ENCODE peak calls at places on chromosomes 5 and 9, in eight cellular contexts. Z is cardiac muscle cell, K is AG04450, G is heart right ventricle, L is BE2C, N is osteoblast, U is left ventricle myocardium inferior, E is astrocyte of the spinal cord. S is an unnamed sample.

GRCh38 chr9:134965421-134965820 is 47.7 kb upstream of the FCN1 start:
- DNase-seq in Z (no peak), K (no peak), G (no peak), L (no peak), N (peak; percentile 36), U (no peak), E (no peak), S (no peak)

GRCh38 chr5:74402553-74402952 is 238.0 kb downstream of the ENC1 start:
- DNase-seq in Z (no peak), K (no peak), G (no peak), L (no peak), N (peak; percentile 58), U (no peak), E (no peak), S (no peak)

GRCh38 chr5:16937023-16937379 is 913 bp upstream of the MYO10 start:
- DNase-seq in Z (no peak), K (no peak), G (no peak), L (no peak), N (no peak), U (no peak), E (no peak), S (no peak)

GRCh38 chr5:150535611-150536010 is 27.7 kb downstream of the NDST1 start:
- DNase-seq in Z (no peak), K (no peak), G (no peak), L (no peak), N (no peak), U (no peak), E (no peak), S (no peak)

GRCh38 chr5:122311400-122311887 is 593 bp upstream of the SNCAIP start:
- DNase-seq in Z (no peak), K (no peak), G (peak; percentile 8), L (no peak), N (peak; percentile 72), U (no peak), E (no peak), S (no peak)

GRCh38 chr5:147464211-147464610 is 45.7 kb downstream of the DPYSL3 start:
- DNase-seq in Z (peak; percentile 41), K (no peak), G (no peak), L (peak; percentile 52), N (no peak), U (no peak), E (no peak), S (no peak)

GRCh38 chr5:170111088-170111796 is 5.5 kb downstream of the FOXI1 start:
- DNase-seq in Z (no peak), K (no peak), G (no peak), L (no peak), N (no peak), U (no peak), E (no peak), S (no peak)

GRCh38 chr9:127778280-127779135 is at the start of gene SH2D3C:
- DNase-seq in Z (peak; percentile 61), K (no peak), G (peak; percentile 71), L (peak; percentile 62), N (no peak), U (peak; percentile 67), E (no peak), S (no peak)

GRCh38 chr5:113268232-113268631 is 166.6 kb downstream of the TSSK1B start:
- DNase-seq in Z (no peak), K (no peak), G (no peak), L (no peak), N (no peak), U (no peak), E (no peak), S (no peak)

GRCh38 chr9:36401179-36401740 is 1.2 kb upstream of the RNF38 start:
- DNase-seq in Z (peak; percentile 84), K (no peak), G (no peak), L (no peak), N (peak; percentile 97), U (no peak), E (peak; percentile 85), S (no peak)

GRCh38 chr5:116947691-116948528 is 373.3 kb upstream of the SEMA6A start:
- DNase-seq in Z (peak; percentile 50), K (no peak), G (peak; percentile 51), L (peak; percentile 82), N (no peak), U (peak; percentile 45), E (peak; percentile 30), S (no peak)

GRCh38 chr5:147859962-147860640 is 18.4 kb upstream of the SCGB3A2 start:
- DNase-seq in Z (no peak), K (no peak), G (no peak), L (no peak), N (no peak), U (no peak), E (no peak), S (no peak)

GRCh38 chr9:109013678-109014145 is 413 bp upstream of the CTNNAL1 start:
- DNase-seq in Z (no peak), K (no peak), G (no peak), L (no peak), N (no peak), U (no peak), E (no peak), S (no peak)

GRCh38 chr5:172870261-172870806 is 36.3 kb downstream of the ERGIC1 start:
- DNase-seq in Z (no peak), K (no peak), G (peak; percentile 83), L (no peak), N (peak; percentile 92), U (no peak), E (peak; percentile 94), S (peak; percentile 86)

GRCh38 chr5:172868436-172868923 is 34.4 kb downstream of the ERGIC1 start:
- DNase-seq in Z (no peak), K (no peak), G (no peak), L (no peak), N (no peak), U (no peak), E (peak; percentile 77), S (no peak)

GRCh38 chr5:172867761-172868435 is 33.8 kb downstream of the ERGIC1 start:
- DNase-seq in Z (no peak), K (no peak), G (no peak), L (no peak), N (no peak), U (no peak), E (no peak), S (no peak)

GRCh38 chr5:172869734-172870133 is 35.7 kb downstream of the ERGIC1 start:
- DNase-seq in Z (no peak), K (no peak), G (no peak), L (no peak), N (no peak), U (no peak), E (no peak), S (no peak)

DNA sequence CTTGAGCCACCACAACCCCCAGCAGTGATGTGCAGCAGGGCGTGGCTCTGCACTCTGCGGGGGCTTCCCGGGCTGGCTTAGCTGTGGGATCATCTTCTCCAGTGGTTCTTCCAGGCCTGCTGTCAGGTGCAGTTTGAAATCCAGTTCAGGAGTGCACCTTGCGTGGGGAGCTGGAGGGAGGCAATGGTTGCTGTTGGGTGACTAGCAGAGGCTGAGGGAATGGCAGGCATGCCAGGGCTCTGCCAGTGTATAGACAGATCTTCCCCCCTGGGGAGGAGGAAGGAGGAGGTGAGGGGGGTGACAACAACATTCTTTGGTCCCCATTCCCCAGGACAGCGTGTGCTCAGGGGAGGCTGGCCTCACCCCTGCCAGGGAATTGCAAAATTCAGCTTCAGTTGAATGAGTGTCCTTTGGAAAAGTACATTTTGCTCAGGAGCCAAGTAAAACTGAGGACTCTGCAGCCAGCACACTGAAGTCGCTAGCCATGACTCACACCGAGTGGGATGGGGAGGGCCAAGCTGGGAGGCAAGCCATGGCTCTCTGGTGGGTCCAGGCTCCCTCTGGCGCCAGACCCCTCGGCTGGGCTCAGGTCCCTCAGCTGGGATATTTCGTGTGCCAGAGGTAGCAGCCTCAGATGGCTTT is 35.0 kb downstream of the ERGIC1 start:
- DNase-seq in Z (no peak), K (no peak), G (peak; percentile 81), L (peak; percentile 53), N (peak; percentile 91), U (peak; percentile 81), E (peak; percentile 95), S (peak; percentile 72)
- TF ChIP-seq CTCF in Z (peak; percentile 56), K (peak; percentile 44), G (peak; percentile 48), L (peak; percentile 16), N (peak; percentile 46), U (peak; percentile 35), E (peak; percentile 58), S (peak; percentile 58)

DNA sequence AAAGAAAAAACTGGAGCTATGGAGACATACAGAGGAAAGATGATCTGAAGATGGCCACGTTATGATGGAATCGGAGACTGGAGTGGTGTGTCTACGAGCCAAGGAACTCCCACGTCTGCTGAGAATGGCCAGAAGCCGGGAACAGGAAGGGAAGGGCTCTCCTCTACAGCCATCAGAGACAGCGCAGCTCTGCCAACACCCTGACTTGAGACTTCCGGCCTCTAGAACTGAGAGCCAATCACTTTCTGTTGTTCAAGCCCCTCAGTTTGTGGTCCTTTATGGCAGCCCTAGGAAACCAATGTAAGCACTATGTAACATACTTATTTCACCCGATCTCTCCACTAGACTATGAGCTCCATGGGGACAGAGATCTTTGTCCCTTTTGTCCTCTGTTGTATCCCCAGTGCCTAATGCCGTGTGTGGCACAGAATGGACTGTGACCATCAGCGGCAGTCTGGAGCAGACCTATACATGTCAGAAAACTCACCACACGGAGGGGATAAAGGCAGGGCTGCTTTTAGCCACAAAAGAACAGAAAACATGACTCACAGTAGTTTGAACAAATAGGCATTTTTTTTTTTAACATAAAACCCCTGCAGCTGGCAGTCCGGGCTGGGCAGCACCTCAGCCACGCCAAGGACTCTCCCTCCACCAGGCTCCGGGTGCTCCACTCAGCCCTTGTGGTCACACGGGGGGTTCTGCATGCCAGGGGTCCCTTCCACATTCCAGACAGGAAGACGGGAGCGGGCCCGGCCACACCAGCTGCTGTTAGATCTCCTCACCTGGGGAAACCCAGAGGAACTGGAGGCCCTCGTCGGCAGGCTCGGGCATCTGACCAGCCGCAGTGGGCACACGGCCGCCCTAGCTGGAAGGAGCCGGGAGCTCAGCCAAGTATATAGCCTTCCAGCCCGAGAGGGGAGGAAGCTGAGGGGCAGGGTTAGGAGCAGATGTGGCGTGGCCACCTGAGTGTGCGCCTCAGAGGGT is 16.1 kb upstream of the MXD3 start:
- DNase-seq in Z (no peak), K (no peak), G (peak; percentile 62), L (no peak), N (peak; percentile 95), U (peak; percentile 50), E (peak; percentile 81), S (no peak)
- TF ChIP-seq CTCF in Z (no peak), K (no peak), G (no peak), L (no peak), N (peak; percentile 12), U (no peak), E (peak; percentile 25), S (no peak)

DNA sequence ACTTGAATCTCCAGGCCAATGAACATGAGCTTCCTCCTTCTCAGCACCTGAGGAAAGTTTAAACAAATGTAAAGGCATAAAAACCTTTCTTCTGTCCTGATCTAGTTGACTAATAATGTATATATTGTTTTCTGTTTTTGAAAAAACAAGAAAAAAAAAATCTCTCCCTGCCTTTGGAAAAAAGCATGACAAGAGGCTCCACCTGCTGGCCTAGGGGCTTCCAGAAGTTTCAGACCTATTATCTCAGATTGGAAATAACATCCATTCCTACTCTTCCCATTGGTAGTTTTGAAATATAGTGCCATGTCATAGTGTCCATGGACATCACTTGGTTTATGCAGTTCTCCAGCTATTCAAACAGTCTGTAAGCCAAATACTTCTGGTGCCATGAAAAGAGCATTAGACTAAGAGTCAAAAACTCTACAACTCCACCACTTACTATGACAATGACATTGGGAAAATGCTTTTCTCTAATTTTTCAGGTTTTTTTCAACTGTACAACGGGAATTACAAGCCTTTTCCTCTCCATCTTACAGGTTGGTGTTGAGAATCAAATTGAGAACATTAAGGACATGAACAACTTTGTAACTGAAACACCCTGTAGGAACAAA is 409.6 kb upstream of the MPDZ start:
- DNase-seq in Z (peak; percentile 7), K (no peak), G (peak; percentile 19), L (peak; percentile 29), N (no peak), U (peak; percentile 20), E (peak; percentile 24), S (no peak)
- TF ChIP-seq CTCF in Z (peak; percentile 66), K (peak; percentile 50), G (peak; percentile 71), L (peak; percentile 64), N (peak; percentile 41), U (peak; percentile 70), E (peak; percentile 52), S (no peak)

GRCh38 chr5:107389130-107389553 is 281.6 kb downstream of the EFNA5 start:
- DNase-seq in Z (no peak), K (no peak), G (no peak), L (no peak), N (peak; percentile 21), U (no peak), E (peak; percentile 68), S (no peak)
- TF ChIP-seq CTCF in Z (peak; percentile 27), K (no peak), G (peak; percentile 36), L (peak; percentile 30), N (peak; percentile 8), U (peak; percentile 33), E (peak; percentile 19), S (no peak)